ENCODE peak calls at places on chromosomes 7 and 10, in six cellular contexts. O is endodermal cell, Z is gastrocnemius medialis, F is prostate gland, V is lower lobe of right lung, T is astrocyte. G is an unnamed sample.
A peak's percentile ranks its signal among the peaks of the same experiment; 100 is the strongest.

GRCh38 chr10:86259901-86260562 is 106.6 kb downstream of the GRID1 start:
- DNase-seq in F (no peak), V (no peak), T (no peak), Z (no peak), O (peak; percentile 29), G (no peak)

GRCh38 chr10:5951167-5951711 is 26.1 kb downstream of the IL15RA start:
- DNase-seq in Z (no peak), T (peak; percentile 49), V (peak; percentile 78), F (no peak), O (peak; percentile 29), G (no peak)

GRCh38 chr7:104982773-104983619 is 31.0 kb upstream of the KMT2E start:
- DNase-seq in F (no peak), Z (no peak), V (no peak), O (no peak), T (no peak), G (no peak)

GRCh38 chr10:71338728-71339495 is 19.9 kb downstream of the SLC29A3 start:
- DNase-seq in O (no peak), Z (no peak), F (no peak), T (no peak), V (no peak), G (no peak)

GRCh38 chr10:29650552-29650944 is 15.8 kb upstream of the SVIL start:
- DNase-seq in T (no peak), V (no peak), Z (no peak), O (no peak), F (no peak), G (no peak)

GRCh38 chr7:55140221-55140980 is 121.6 kb downstream of the EGFR start:
- DNase-seq in Z (peak; percentile 44), T (no peak), V (no peak), O (no peak), F (no peak), G (peak; percentile 63)

GRCh38 chr7:92729172-92729571 is 107.2 kb downstream of the CDK6 start:
- DNase-seq in F (no peak), Z (no peak), V (no peak), O (no peak), T (no peak), G (no peak)

GRCh38 chr7:19707240-19707639 is 1.6 kb downstream of the POLR1F start:
- DNase-seq in T (no peak), O (no peak), F (no peak), V (no peak), Z (no peak), G (peak; percentile 39)

GRCh38 chr10:112624546-112625048 is 177.6 kb downstream of the VTI1A start:
- DNase-seq in F (no peak), T (no peak), O (no peak), V (no peak), Z (no peak), G (no peak)

DNA sequence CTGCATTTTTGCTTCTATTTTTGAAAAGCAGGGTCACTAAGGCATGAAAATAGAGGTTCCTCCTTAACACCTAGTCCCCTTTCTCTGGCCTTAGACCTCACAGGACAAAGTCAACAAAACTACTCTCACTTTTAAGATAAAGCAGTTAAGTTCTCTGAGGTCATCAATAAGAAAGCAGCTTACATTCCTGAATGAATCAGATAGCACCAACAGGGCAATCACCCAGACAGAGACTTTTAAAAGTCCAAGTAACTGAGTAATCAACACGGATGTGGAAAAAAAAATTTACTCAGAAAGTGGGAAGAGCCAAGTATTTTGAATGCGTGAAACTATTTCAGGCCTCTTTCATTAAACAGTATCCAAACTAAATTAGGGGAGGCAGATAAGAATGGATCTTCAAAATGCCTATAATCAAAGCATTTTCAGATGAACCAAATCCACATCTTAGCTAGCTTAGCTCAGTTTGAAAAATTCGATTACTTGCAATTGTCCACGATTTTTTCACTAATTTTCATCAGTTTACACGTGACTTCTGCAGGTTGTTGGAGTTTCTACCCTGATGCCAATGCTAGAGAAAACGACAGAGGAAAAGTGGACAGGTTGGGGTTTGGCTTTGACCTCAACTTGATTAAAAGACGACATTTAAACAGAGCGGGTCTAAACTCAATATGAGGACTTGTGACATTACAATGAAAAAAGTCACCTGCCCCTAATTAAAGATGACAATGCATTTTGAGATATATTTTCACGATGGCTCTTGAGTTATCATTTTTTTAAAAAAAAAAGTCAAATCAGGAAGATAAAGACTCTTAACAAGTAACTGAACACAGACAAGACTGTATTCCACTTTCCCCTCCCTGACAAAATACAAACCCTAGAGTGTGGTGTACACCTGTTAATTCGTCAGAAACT is 1.6 kb downstream of the BEND7 start:
- DNase-seq in T (peak; percentile 87), V (no peak), O (no peak), F (no peak), Z (no peak), G (peak; percentile 39)
- H3K4me3 ChIP-seq in T (peak overlapping the region; percentile 60), V (peak overlapping the region; percentile 62), O (peak overlapping the region; percentile 78), F (peak overlapping the region; percentile 49), Z (peak overlapping the region; percentile 58), G (no peak overlapping the region)

GRCh38 chr10:88195841-88196240 is 332.4 kb downstream of the PTEN start:
- DNase-seq in F (no peak), T (no peak), O (no peak), Z (no peak), V (no peak), G (no peak)

GRCh38 chr10:88194041-88194887 is 330.8 kb downstream of the PTEN start:
- DNase-seq in O (no peak), T (peak; percentile 12), Z (peak; percentile 26), V (no peak), F (no peak), G (no peak)

GRCh38 chr10:88198023-88198422 is 334.6 kb downstream of the PTEN start:
- DNase-seq in O (no peak), F (no peak), V (no peak), T (no peak), Z (no peak), G (no peak)

GRCh38 chr10:88194961-88195367 is 331.5 kb downstream of the PTEN start:
- DNase-seq in O (no peak), Z (no peak), T (no peak), V (no peak), F (no peak), G (no peak)

DNA sequence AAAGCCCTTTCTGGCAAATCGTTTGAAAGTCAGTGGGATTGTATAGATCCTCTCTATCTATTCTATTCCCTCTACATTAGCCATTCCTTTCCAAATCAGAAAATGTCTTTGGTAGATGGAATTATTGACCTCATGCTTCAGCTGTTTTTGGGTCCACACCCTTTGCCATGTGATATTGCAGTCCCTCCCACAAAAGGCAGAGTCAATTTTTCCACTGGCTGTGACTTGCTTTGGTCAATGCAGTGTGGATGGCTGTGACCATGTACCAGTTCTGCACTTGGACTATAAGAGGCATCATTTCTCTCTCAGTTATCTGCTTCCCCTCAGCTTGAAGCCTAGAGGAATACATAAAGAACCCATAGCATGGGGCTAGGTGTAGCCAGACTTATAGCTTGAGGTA is 332.9 kb downstream of the PTEN start:
- DNase-seq in Z (no peak), F (no peak), V (no peak), O (no peak), T (no peak), G (no peak)
- H3K27me3 ChIP-seq in Z (no peaks in the 10 kb centered on the region), F (no peaks in the 10 kb centered on the region), V (no peaks in the 10 kb centered on the region), O (peaks cover 5% of the 10 kb centered on the region), T (no peaks in the 10 kb centered on the region), G (no peaks in the 10 kb centered on the region)

GRCh38 chr7:56537477-56537876 is 421.3 kb upstream of the NUPR2 start:
- DNase-seq in T (no peak), O (no peak), V (no peak), F (no peak), Z (no peak), G (no peak)
- H3K4me3 ChIP-seq in T (no peak overlapping the region), O (no peak overlapping the region), V (peak overlapping the region; percentile 11), F (no peak overlapping the region), Z (no peak overlapping the region), G (no peak overlapping the region)

GRCh38 chr7:45159296-45159695 is 1.7 kb downstream of the RAMP3 start:
- DNase-seq in V (no peak), Z (no peak), T (no peak), O (no peak), F (no peak), G (no peak)
- H3K27me3 ChIP-seq in V (peaks cover 11% of the 10 kb centered on the region), Z (peaks cover 12% of the 10 kb centered on the region), T (peaks cover 25% of the 10 kb centered on the region), O (peaks cover 45% of the 10 kb centered on the region), F (peaks cover 10% of the 10 kb centered on the region), G (peaks cover 22% of the 10 kb centered on the region)